ENCODE peak calls at places on chromosomes 16 and 17, in five cellular contexts. B is suprapubic skin; J is A549; G is colonic mucosa; U is CD4-positive, CD25-positive, alpha-beta regulatory T cell. C is an unnamed sample.
A peak's percentile ranks its signal among the peaks of the same experiment; 100 is the strongest.

GRCh38 chr16:71524566-71525553 is 1.4 kb upstream of the CHST4 start:
- DNase-seq in B (no peak), G (no peak), U (no peak), J (no peak), C (no peak)

GRCh38 chr16:76265434-76266045 is 11.7 kb upstream of the CNTNAP4 start:
- DNase-seq in U (no peak), J (peak; percentile 27), B (no peak), G (peak; percentile 47), C (no peak)

GRCh38 chr16:64343061-64343819 is 778.6 kb downstream of the CDH11 start:
- DNase-seq in B (no peak), U (no peak), G (no peak), J (no peak), C (no peak)

GRCh38 chr17:52212851-52213250 is 54.3 kb upstream of the CA10 start:
- DNase-seq in B (no peak), G (no peak), U (no peak), J (no peak), C (no peak)

GRCh38 chr17:53949473-53950090 is 126.9 kb downstream of the KIF2B start:
- DNase-seq in U (no peak), B (no peak), G (no peak), J (no peak), C (no peak)

GRCh38 chr17:59666235-59666634 is 41.0 kb downstream of the PTRH2 start:
- DNase-seq in J (no peak), G (no peak), B (no peak), U (no peak), C (no peak)

GRCh38 chr16:57061084-57061905 is 31.1 kb upstream of the CPNE2 start:
- DNase-seq in B (peak; percentile 91), U (no peak), G (no peak), J (no peak), C (peak; percentile 83)

GRCh38 chr17:3754458-3755334 is 31.0 kb downstream of the HASPIN start:
- DNase-seq in J (peak; percentile 58), U (peak; percentile 75), G (peak; percentile 96), B (peak; percentile 93), C (peak; percentile 94)

GRCh38 chr17:16934133-16934795 is 37.7 kb downstream of the TNFRSF13B start:
- DNase-seq in U (no peak), J (no peak), B (peak; percentile 71), G (no peak), C (peak; percentile 11)

GRCh38 chr17:56149266-56150036 is 3.8 kb upstream of the ANKFN1 start:
- DNase-seq in U (no peak), J (no peak), G (no peak), B (no peak), C (no peak)

GRCh38 chr17:4712526-4712925 is 2.1 kb downstream of the ARRB2 start:
- DNase-seq in U (no peak), B (no peak), G (peak; percentile 67), J (no peak), C (no peak)

GRCh38 chr17:8397636-8398035 is at the start of gene RNF222:
- DNase-seq in G (no peak), U (no peak), J (no peak), B (no peak), C (no peak)

GRCh38 chr16:84514874-84515835 is 10.7 kb upstream of the MEAK7 start:
- DNase-seq in J (no peak), B (no peak), G (no peak), U (peak; percentile 65), C (peak; percentile 86)

GRCh38 chr17:20033410-20033809 is 24.3 kb downstream of the SPECC1 start:
- DNase-seq in B (no peak), U (no peak), J (no peak), G (no peak), C (no peak)

GRCh38 chr16:88993006-88993787 is 16.2 kb upstream of the CBFA2T3 start:
- DNase-seq in B (no peak), J (no peak), U (no peak), G (no peak), C (peak; percentile 79)

GRCh38 chr17:75003070-75003956 is 9.2 kb upstream of the MRPL58 start:
- DNase-seq in B (no peak), J (no peak), U (no peak), G (no peak), C (no peak)

GRCh38 chr16:67509016-67509415 is 19.6 kb upstream of the RIPOR1 start:
- DNase-seq in G (no peak), J (no peak), U (no peak), B (no peak), C (no peak)

GRCh38 chr16:84909686-84910085 is 89.9 kb downstream of the CRISPLD2 start:
- DNase-seq in B (no peak), J (no peak), U (no peak), G (no peak), C (no peak)

GRCh38 chr16:61146429-61146828 is 889.8 kb downstream of the CDH8 start:
- DNase-seq in U (no peak), B (no peak), G (no peak), J (no peak), C (no peak)

GRCh38 chr17:236641-237405 is 55.4 kb upstream of the DOC2B start:
- DNase-seq in B (peak; percentile 62), J (no peak), G (peak; percentile 15), U (no peak), C (peak; percentile 59)

GRCh38 chr16:77843412-77843811 is 55.0 kb downstream of the VAT1L start:
- DNase-seq in U (no peak), G (no peak), B (peak; percentile 31), J (no peak), C (no peak)

GRCh38 chr16:89270666-89271345 is 53.3 kb downstream of the ZNF778 start:
- DNase-seq in J (no peak), U (no peak), B (no peak), G (no peak), C (no peak)

GRCh38 chr17:77400445-77400870 is 259.7 kb downstream of the SEC14L1 start:
- DNase-seq in J (no peak), U (peak; percentile 62), B (no peak), G (no peak), C (no peak)

GRCh38 chr17:77402159-77402731 is 261.5 kb downstream of the SEC14L1 start:
- DNase-seq in G (no peak), U (no peak), B (no peak), J (no peak), C (no peak)

GRCh38 chr17:77405867-77406513 is 265.2 kb downstream of the SEC14L1 start:
- DNase-seq in U (no peak), J (no peak), B (no peak), G (no peak), C (no peak)

GRCh38 chr17:77404812-77405581 is 264.2 kb downstream of the SEC14L1 start:
- DNase-seq in J (no peak), B (no peak), G (peak; percentile 62), U (peak; percentile 69), C (no peak)

GRCh38 chr17:77403854-77404253 is 263.1 kb downstream of the SEC14L1 start:
- DNase-seq in B (no peak), U (no peak), G (no peak), J (no peak), C (no peak)
- H3K4me1 ChIP-seq in B (peaks cover 65% of the 10 kb centered on the region), U (peaks cover 97% of the 10 kb centered on the region), G (peaks cover 7% of the 10 kb centered on the region), J (peaks cover 42% of the 10 kb centered on the region), C (peaks cover 15% of the 10 kb centered on the region)

GRCh38 chr17:83200746-83201145 is 121.3 kb downstream of the METRNL start:
- DNase-seq in U (no peak), G (no peak), J (no peak), B (peak; percentile 73), C (peak; percentile 64)
- H3K4me3 ChIP-seq in U (no peak overlapping the region), G (no peak overlapping the region), J (no peak overlapping the region), B (no peak overlapping the region), C (no peak overlapping the region)

DNA sequence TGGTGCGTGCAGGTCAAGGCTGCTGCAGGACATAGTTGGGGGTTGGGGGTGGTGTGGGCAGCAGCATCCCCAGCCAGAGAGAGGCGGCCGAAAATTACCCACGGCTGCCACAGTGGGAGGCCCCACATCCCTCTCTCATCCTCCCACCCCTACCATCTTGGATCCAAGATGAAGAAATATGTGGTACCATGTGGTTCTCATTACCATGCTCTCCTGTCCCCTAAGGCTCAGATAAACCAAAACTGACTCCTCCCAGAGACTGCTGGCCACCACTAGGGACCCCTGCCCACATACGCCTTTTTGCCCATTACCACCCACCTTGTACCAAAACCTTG is 120.4 kb downstream of the HIC1 start:
- DNase-seq in G (no peak), J (no peak), B (no peak), U (no peak), C (no peak)
- H3K4me1 ChIP-seq in G (no peaks in the 10 kb centered on the region), J (peaks cover 37% of the 10 kb centered on the region), B (peaks cover 85% of the 10 kb centered on the region), U (no peaks in the 10 kb centered on the region), C (peaks cover 73% of the 10 kb centered on the region)

GRCh38 chr17:82891911-82892310 is 52.1 kb upstream of the ZNF750 start:
- DNase-seq in B (no peak), U (no peak), J (no peak), G (no peak), C (peak; percentile 35)

GRCh38 chr17:82892869-82893565 is 53.2 kb upstream of the ZNF750 start:
- DNase-seq in G (no peak), J (no peak), B (no peak), U (peak; percentile 70), C (peak; percentile 69)

GRCh38 chr17:82896071-82897000 is 56.5 kb upstream of the ZNF750 start:
- DNase-seq in J (no peak), B (no peak), U (no peak), G (no peak), C (peak; percentile 63)

GRCh38 chr17:82895087-82895486 is 55.3 kb upstream of the ZNF750 start:
- DNase-seq in G (no peak), U (no peak), B (no peak), J (no peak), C (peak; percentile 51)

GRCh38 chr17:82893779-82894178 is 54.0 kb upstream of the ZNF750 start:
- DNase-seq in B (no peak), J (no peak), G (no peak), U (no peak), C (no peak)
- H3K4me3 ChIP-seq in B (no peak overlapping the region), J (no peak overlapping the region), G (no peak overlapping the region), U (peak overlapping the region; percentile 81), C (no peak overlapping the region)